ENCODE peak calls at places on chromosome 21, in five cellular contexts. W is kidney tubule cell; L is CD8-positive, alpha-beta memory T cell; K is GM20000; I is activated naive CD8-positive, alpha-beta T cell treated with anti-CD3 and anti-CD28 coated beads, Interleukin-2, amount 50 U/mL, for 24 hours. A is an unnamed sample.

GRCh38 chr21:28333455-28334108 is 659.1 kb downstream of the LTN1 start:
- DNase-seq in L (no peak), W (peak; percentile 74), K (no peak), I (no peak), A (no peak)

GRCh38 chr21:46151989-46152938 is 3.1 kb downstream of the FTCD start:
- DNase-seq in L (no peak), W (no peak), I (no peak), K (no peak), A (no peak)

GRCh38 chr21:36491191-36491916 is 11.4 kb upstream of the CLDN14 start:
- DNase-seq in L (no peak), I (no peak), W (no peak), K (no peak), A (no peak)

GRCh38 chr21:44656868-44657267 is 864 bp upstream of the KRTAP12-3 start:
- DNase-seq in W (no peak), L (no peak), I (no peak), K (no peak), A (no peak)

GRCh38 chr21:41774467-41775151 is 7.8 kb upstream of the RIPK4 start:
- DNase-seq in W (no peak), L (no peak), K (no peak), I (no peak), A (no peak)

GRCh38 chr21:25405991-25406390 is 201.3 kb downstream of the MRPL39 start:
- DNase-seq in W (no peak), I (no peak), L (no peak), K (no peak), A (no peak)

GRCh38 chr21:41667136-41667535 is 99.7 kb downstream of the RIPK4 start:
- DNase-seq in W (no peak), K (no peak), L (no peak), I (no peak), A (no peak)

GRCh38 chr21:25428537-25428936 is 178.7 kb downstream of the MRPL39 start:
- DNase-seq in W (peak; percentile 79), I (no peak), L (no peak), K (no peak), A (no peak)

GRCh38 chr21:32469628-32470027 is 57.1 kb downstream of the EVA1C start:
- DNase-seq in K (no peak), W (no peak), L (no peak), I (no peak), A (no peak)

GRCh38 chr21:41830145-41830707 is 48.9 kb downstream of the PRDM15 start:
- DNase-seq in K (no peak), L (no peak), I (no peak), W (no peak), A (no peak)

GRCh38 chr21:42437786-42438185 is 34.1 kb downstream of the UBASH3A start:
- DNase-seq in K (no peak), L (no peak), I (no peak), W (peak; percentile 8), A (no peak)

A was measured in NCI-H1048.